ENCODE peak calls at places on chromosomes 5 and 9, in nine cellular contexts. One of them, this sample, is unnamed.

GRCh38 chr9:1429328-1429727 is 379.2 kb downstream of the DMRT2 start:
- DNase-seq in IMR-90: no peak
- DNase-seq in A549: peak; percentile 3
- DNase-seq in prostate gland: no peak
- DNase-seq in heart left ventricle: no peak
- DNase-seq in lower leg skin: no peak
- DNase-seq in sigmoid colon: no peak
- DNase-seq in body of pancreas: peak; percentile 13
- DNase-seq in transverse colon: peak; percentile 17
- DNase-seq in this sample: no peak

GRCh38 chr5:33321026-33321425 is 119.7 kb upstream of the TARS1 start:
- DNase-seq in heart left ventricle: no peak
- DNase-seq in prostate gland: no peak
- DNase-seq in sigmoid colon: peak; percentile 87
- DNase-seq in A549: no peak
- DNase-seq in IMR-90: peak; percentile 98
- DNase-seq in lower leg skin: no peak
- DNase-seq in body of pancreas: no peak
- DNase-seq in transverse colon: no peak
- DNase-seq in this sample: no peak

GRCh38 chr9:84701801-84702200 is 32.3 kb downstream of the NTRK2 start:
- DNase-seq in lower leg skin: no peak
- DNase-seq in sigmoid colon: no peak
- DNase-seq in body of pancreas: no peak
- DNase-seq in A549: no peak
- DNase-seq in prostate gland: no peak
- DNase-seq in heart left ventricle: no peak
- DNase-seq in IMR-90: no peak
- DNase-seq in transverse colon: no peak
- DNase-seq in this sample: no peak

GRCh38 chr5:42057254-42057690 is 132.2 kb downstream of the FBXO4 start:
- DNase-seq in IMR-90: peak; percentile 25
- DNase-seq in heart left ventricle: no peak
- DNase-seq in prostate gland: peak; percentile 33
- DNase-seq in body of pancreas: peak; percentile 61
- DNase-seq in transverse colon: peak; percentile 33
- DNase-seq in lower leg skin: peak; percentile 79
- DNase-seq in A549: peak; percentile 23
- DNase-seq in sigmoid colon: no peak
- DNase-seq in this sample: peak; percentile 43

GRCh38 chr5:140056880-140057279 is 13.8 kb upstream of the NRG2 start:
- DNase-seq in body of pancreas: no peak
- DNase-seq in prostate gland: no peak
- DNase-seq in lower leg skin: no peak
- DNase-seq in heart left ventricle: no peak
- DNase-seq in A549: no peak
- DNase-seq in transverse colon: no peak
- DNase-seq in IMR-90: no peak
- DNase-seq in sigmoid colon: no peak
- DNase-seq in this sample: no peak

GRCh38 chr5:158700231-158700996 is 399.3 kb downstream of the EBF1 start:
- DNase-seq in prostate gland: no peak
- DNase-seq in sigmoid colon: no peak
- DNase-seq in body of pancreas: no peak
- DNase-seq in heart left ventricle: no peak
- DNase-seq in A549: no peak
- DNase-seq in IMR-90: no peak
- DNase-seq in lower leg skin: no peak
- DNase-seq in transverse colon: no peak
- DNase-seq in this sample: no peak

GRCh38 chr5:141934099-141934844 is 10.6 kb downstream of the DELE1 start:
- DNase-seq in sigmoid colon: no peak
- DNase-seq in A549: no peak
- DNase-seq in prostate gland: no peak
- DNase-seq in IMR-90: peak; percentile 14
- DNase-seq in heart left ventricle: no peak
- DNase-seq in lower leg skin: no peak
- DNase-seq in body of pancreas: peak; percentile 45
- DNase-seq in transverse colon: peak; percentile 34
- DNase-seq in this sample: no peak

GRCh38 chr9:131474711-131475110 is 28.0 kb upstream of the POMT1 start:
- DNase-seq in sigmoid colon: peak; percentile 62
- DNase-seq in transverse colon: no peak
- DNase-seq in prostate gland: no peak
- DNase-seq in IMR-90: no peak
- DNase-seq in lower leg skin: no peak
- DNase-seq in heart left ventricle: no peak
- DNase-seq in A549: no peak
- DNase-seq in body of pancreas: no peak
- DNase-seq in this sample: no peak

GRCh38 chr9:69130456-69131441 is 43.3 kb upstream of the TJP2 start:
- DNase-seq in sigmoid colon: no peak
- DNase-seq in heart left ventricle: no peak
- DNase-seq in prostate gland: no peak
- DNase-seq in IMR-90: peak; percentile 90
- DNase-seq in lower leg skin: no peak
- DNase-seq in transverse colon: no peak
- DNase-seq in body of pancreas: no peak
- DNase-seq in A549: no peak
- DNase-seq in this sample: peak; percentile 17

GRCh38 chr9:21334969-21335632 is at the start of gene KLHL9:
- DNase-seq in body of pancreas: peak; percentile 93
- DNase-seq in A549: peak; percentile 97
- DNase-seq in heart left ventricle: peak; percentile 97
- DNase-seq in transverse colon: peak; percentile 94
- DNase-seq in lower leg skin: peak; percentile 98
- DNase-seq in sigmoid colon: peak; percentile 97
- DNase-seq in prostate gland: peak; percentile 91
- DNase-seq in IMR-90: peak; percentile 88
- DNase-seq in this sample: peak; percentile 98
- TF ChIP-seq POLR2A in body of pancreas: peak; percentile 73
- TF ChIP-seq POLR2A in A549: peak; percentile 71
- TF ChIP-seq POLR2A in heart left ventricle: peak; percentile 59
- TF ChIP-seq POLR2A in transverse colon: peak; percentile 69
- TF ChIP-seq POLR2A in lower leg skin: no peak
- TF ChIP-seq POLR2A in sigmoid colon: peak; percentile 30
- TF ChIP-seq POLR2A in prostate gland: peak; percentile 62
- TF ChIP-seq POLR2A in IMR-90: peak; percentile 79
- TF ChIP-seq POLR2A in this sample: no peak

DNA sequence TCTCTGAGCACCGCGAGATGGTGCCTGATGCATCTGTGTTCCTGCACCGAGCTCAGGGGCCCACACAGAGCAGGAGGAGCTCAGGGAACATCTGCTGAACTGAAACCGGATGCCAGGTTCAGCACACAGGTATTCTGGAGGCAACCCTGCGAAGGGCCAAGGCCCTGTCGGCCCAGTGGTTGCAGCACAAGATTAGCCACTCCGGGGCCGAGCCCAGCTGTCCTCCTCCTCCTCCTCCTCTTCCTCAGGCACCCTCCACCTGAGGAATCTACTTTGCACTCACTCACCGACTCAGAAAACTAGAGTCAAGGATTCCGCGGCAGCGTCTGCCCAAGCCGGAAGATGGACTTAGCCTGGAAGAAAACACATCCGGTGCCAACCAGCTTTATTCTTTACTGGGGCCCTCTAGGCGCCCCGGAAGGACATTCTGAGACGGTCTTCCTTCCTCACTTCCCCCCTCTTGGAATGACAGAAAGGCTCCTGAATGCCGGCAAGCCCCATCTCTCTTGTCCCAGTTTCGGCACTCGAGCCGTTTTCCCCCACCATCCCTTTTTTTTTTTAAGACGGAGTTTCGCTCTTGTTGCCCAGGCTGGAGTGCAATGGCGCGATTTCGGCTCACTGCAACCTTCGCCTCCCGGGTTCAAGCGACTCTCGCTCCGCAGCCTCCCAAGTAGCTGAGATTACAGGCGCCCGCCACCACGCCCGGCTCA is at the start of gene ZBTB6:
- DNase-seq in transverse colon: peak; percentile 80
- DNase-seq in sigmoid colon: peak; percentile 87
- DNase-seq in A549: peak; percentile 87
- DNase-seq in heart left ventricle: peak; percentile 66
- DNase-seq in IMR-90: peak; percentile 81
- DNase-seq in prostate gland: peak; percentile 70
- DNase-seq in body of pancreas: peak; percentile 69
- DNase-seq in lower leg skin: peak; percentile 93
- DNase-seq in this sample: peak; percentile 85
- TF ChIP-seq POLR2A in transverse colon: peak; percentile 62
- TF ChIP-seq POLR2A in sigmoid colon: no peak
- TF ChIP-seq POLR2A in A549: peak; percentile 8
- TF ChIP-seq POLR2A in heart left ventricle: peak; percentile 37
- TF ChIP-seq POLR2A in IMR-90: peak; percentile 69
- TF ChIP-seq POLR2A in prostate gland: no peak
- TF ChIP-seq POLR2A in body of pancreas: peak; percentile 64
- TF ChIP-seq POLR2A in lower leg skin: no peak
- TF ChIP-seq POLR2A in this sample: no peak

GRCh38 chr5:72320022-72320898 is at the start of the genes MRPS27 and PTCD2:
- DNase-seq in sigmoid colon: peak; percentile 98
- DNase-seq in lower leg skin: peak; percentile 99
- DNase-seq in prostate gland: peak; percentile 95
- DNase-seq in heart left ventricle: peak; percentile 96
- DNase-seq in transverse colon: peak; percentile 97
- DNase-seq in A549: peak; percentile 98
- DNase-seq in body of pancreas: peak; percentile 96
- DNase-seq in IMR-90: peak; percentile 99
- DNase-seq in this sample: peak; percentile 97
- TF ChIP-seq POLR2A in sigmoid colon: peak; percentile 37
- TF ChIP-seq POLR2A in lower leg skin: no peak
- TF ChIP-seq POLR2A in prostate gland: peak; percentile 49
- TF ChIP-seq POLR2A in heart left ventricle: peak; percentile 55
- TF ChIP-seq POLR2A in transverse colon: peak; percentile 55
- TF ChIP-seq POLR2A in A549: peak; percentile 85
- TF ChIP-seq POLR2A in body of pancreas: peak; percentile 89
- TF ChIP-seq POLR2A in IMR-90: peak; percentile 74
- TF ChIP-seq POLR2A in this sample: peak; percentile 9

DNA sequence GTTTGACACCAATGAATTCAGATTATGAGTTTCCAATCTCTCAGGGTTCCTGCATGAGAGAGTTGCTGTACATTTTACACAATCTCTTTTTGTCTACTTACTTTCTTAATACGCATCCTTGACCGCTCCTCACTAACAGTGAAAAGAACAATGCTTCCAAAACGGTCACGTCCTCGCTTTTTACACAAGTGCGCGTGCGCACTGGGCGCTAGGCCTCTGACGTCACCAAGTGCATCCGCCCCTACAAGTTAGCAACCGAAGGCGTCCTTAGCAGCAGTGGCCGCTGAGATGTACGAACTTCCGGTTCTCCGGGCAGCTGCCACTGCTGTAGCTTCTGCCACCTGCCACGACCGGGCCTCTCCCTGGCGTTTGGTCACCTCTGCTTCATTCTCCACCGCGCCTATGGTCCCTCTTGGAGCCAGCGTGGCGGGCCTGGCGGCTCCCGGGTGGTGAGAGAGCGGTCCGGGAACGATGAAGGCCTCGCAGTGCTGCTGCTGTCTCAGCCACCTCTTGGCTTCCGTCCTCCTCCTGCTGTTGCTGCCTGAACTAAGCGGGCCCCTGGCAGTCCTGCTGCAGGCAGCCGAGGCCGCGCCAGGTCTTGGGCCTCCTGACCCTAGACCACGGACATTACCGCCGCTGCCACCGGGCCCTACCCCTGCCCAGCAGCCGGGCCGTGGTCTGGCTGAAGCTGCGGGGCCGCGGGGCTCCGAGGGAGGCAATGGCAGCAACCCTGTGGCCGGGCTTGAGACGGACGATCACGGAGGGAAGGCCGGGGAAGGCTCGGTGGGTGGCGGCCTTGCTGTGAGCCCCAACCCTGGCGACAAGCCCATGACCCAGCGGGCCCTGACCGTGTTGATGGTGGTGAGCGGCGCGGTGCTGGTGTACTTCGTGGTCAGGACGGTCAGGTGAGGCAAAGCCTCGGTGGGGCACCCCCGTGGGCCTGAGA is at the start of gene FAM174A:
- DNase-seq in sigmoid colon: peak; percentile 98
- DNase-seq in transverse colon: peak; percentile 97
- DNase-seq in A549: peak; percentile 48
- DNase-seq in body of pancreas: peak; percentile 97
- DNase-seq in lower leg skin: peak; percentile 99
- DNase-seq in IMR-90: peak; percentile 96
- DNase-seq in prostate gland: peak; percentile 94
- DNase-seq in heart left ventricle: peak; percentile 98
- DNase-seq in this sample: peak; percentile 97
- TF ChIP-seq POLR2A in sigmoid colon: peak; percentile 48
- TF ChIP-seq POLR2A in transverse colon: peak; percentile 65
- TF ChIP-seq POLR2A in A549: peak; percentile 72
- TF ChIP-seq POLR2A in body of pancreas: peak; percentile 81
- TF ChIP-seq POLR2A in lower leg skin: no peak
- TF ChIP-seq POLR2A in IMR-90: peak; percentile 85
- TF ChIP-seq POLR2A in prostate gland: peak; percentile 63
- TF ChIP-seq POLR2A in heart left ventricle: peak; percentile 77
- TF ChIP-seq POLR2A in this sample: peak; percentile 55